ENCODE peak calls at places on chromosome 14, in eight cellular contexts. K is NCI-H748 treated with DMSO at 0.1 percent for 48 hours; C is sciatic nerve; L is stimulated activated CD4-positive, alpha-beta T cell treated with anti-CD3 and anti-CD28 coated beads, Interleukin-15, amount 100 ng/mL, for 48 hours; W is activated CD4-positive, alpha-beta T cell treated with anti-CD3 and anti-CD28 coated beads for 48 hours; F is CD4-positive, alpha-beta T cell; P is G401; S is AG20443. Q is an unnamed sample.
A peak's percentile ranks its signal among the peaks of the same experiment; 100 is the strongest.

GRCh38 chr14:54502602-54503001 is 7.1 kb upstream of the CGRRF1 start:
- DNase-seq in W (no peak), L (no peak), P (no peak), C (no peak), K (no peak), F (no peak), S (no peak), Q (no peak)

GRCh38 chr14:77120771-77121743 is 20.5 kb downstream of the ZDHHC22 start:
- DNase-seq in C (no peak), L (no peak), K (no peak), P (peak; percentile 88), S (no peak), F (no peak), W (no peak), Q (no peak)

GRCh38 chr14:38839743-38840375 is 263.2 kb downstream of the SEC23A start:
- DNase-seq in P (no peak), S (no peak), C (no peak), W (no peak), F (no peak), K (no peak), L (no peak), Q (no peak)

GRCh38 chr14:90820958-90821357 is 4.7 kb upstream of the TTC7B start:
- DNase-seq in C (no peak), W (peak; percentile 89), L (peak; percentile 79), K (no peak), P (peak; percentile 44), S (peak; percentile 40), F (peak; percentile 46), Q (no peak)

GRCh38 chr14:57930241-57930975 is 64.5 kb upstream of the SLC35F4 start:
- DNase-seq in P (no peak), L (no peak), S (no peak), W (no peak), K (no peak), F (no peak), C (no peak), Q (no peak)

GRCh38 chr14:64363265-64363840 is 24.8 kb upstream of the MTHFD1 start:
- DNase-seq in P (no peak), C (no peak), F (no peak), K (no peak), W (no peak), L (no peak), S (no peak), Q (no peak)

GRCh38 chr14:29749327-29749726 is 178.3 kb downstream of the PRKD1 start:
- DNase-seq in C (no peak), P (no peak), K (no peak), S (peak; percentile 63), W (no peak), F (no peak), L (no peak), Q (no peak)

GRCh38 chr14:56195727-56196126 is 77.5 kb downstream of the PELI2 start:
- DNase-seq in F (no peak), K (peak; percentile 85), L (peak; percentile 4), S (no peak), P (peak; percentile 13), C (no peak), W (peak; percentile 45), Q (no peak)

GRCh38 chr14:54822685-54823084 is 79.9 kb downstream of the GCH1 start:
- DNase-seq in K (no peak), C (no peak), L (no peak), F (no peak), W (no peak), P (no peak), S (no peak), Q (no peak)